ENCODE peak calls at places on chromosomes 16 and 17, in six cellular contexts. F, C, W, T, K and O are unnamed samples.
A peak's percentile ranks its signal among the peaks of the same experiment; 100 is the strongest.

GRCh38 chr16:90019543-90020259 is 445 bp upstream of the DBNDD1 start:
- DNase-seq in C (peak; percentile 81), K (peak; percentile 89), T (no peak), W (peak; percentile 85), F (peak; percentile 70), O (peak; percentile 62)

GRCh38 chr17:74446551-74447500 is 14.9 kb downstream of the GPRC5C start:
- DNase-seq in W (no peak), F (no peak), T (no peak), C (no peak), K (no peak), O (no peak)

GRCh38 chr17:79581306-79581932 is 29.4 kb downstream of the RBFOX3 start:
- DNase-seq in T (no peak), K (no peak), C (no peak), F (no peak), W (no peak), O (no peak)

GRCh38 chr16:89923640-89924297 is 627 bp downstream of the TUBB3 start:
- DNase-seq in K (no peak), C (peak; percentile 41), F (peak; percentile 65), W (peak; percentile 81), T (no peak), O (peak; percentile 59)

GRCh38 chr17:61261001-61261587 is 138.5 kb upstream of the TBX2 start:
- DNase-seq in K (no peak), T (no peak), F (no peak), W (no peak), C (no peak), O (no peak)

GRCh38 chr16:9484901-9485300 is 393.5 kb downstream of the HAPSTR1 start:
- DNase-seq in C (no peak), K (no peak), W (no peak), T (no peak), F (no peak), O (no peak)

GRCh38 chr16:69476920-69477418 is 52.5 kb downstream of the CYB5B start:
- DNase-seq in F (no peak), T (peak; percentile 66), C (peak; percentile 98), W (no peak), K (peak; percentile 97), O (no peak)

GRCh38 chr17:21525464-21526130 is 149.4 kb downstream of the KCNJ12 start:
- DNase-seq in W (peak; percentile 10), K (no peak), F (no peak), T (no peak), C (no peak), O (no peak)

GRCh38 chr17:41456206-41456605 is 11.0 kb downstream of the KRT32 start:
- DNase-seq in K (no peak), W (peak; percentile 49), T (no peak), C (no peak), F (peak; percentile 61), O (no peak)

GRCh38 chr16:65510850-65511249 is 389.0 kb upstream of the CDH11 start:
- DNase-seq in T (no peak), K (peak; percentile 64), W (no peak), C (peak; percentile 93), F (no peak), O (no peak)

GRCh38 chr17:7043544-7044268 is at the start of gene SLC16A11:
- DNase-seq in W (peak; percentile 75), K (peak; percentile 21), T (no peak), C (no peak), F (no peak), O (no peak)

GRCh38 chr16:3173892-3174617 is 13.9 kb upstream of the OR1F1 start:
- DNase-seq in K (no peak), C (peak; percentile 43), F (peak; percentile 96), W (peak; percentile 95), T (no peak), O (no peak)

GRCh38 chr16:72569677-72570076 is 397.7 kb upstream of the PMFBP1 start:
- DNase-seq in C (no peak), K (no peak), W (no peak), T (no peak), F (no peak), O (no peak)

GRCh38 chr17:78316867-78317816 is 42.7 kb downstream of the SOCS3 start:
- DNase-seq in K (peak; percentile 71), F (peak; percentile 94), T (no peak), C (peak; percentile 86), W (peak; percentile 77), O (no peak)

GRCh38 chr16:89749637-89750036 is 28.3 kb downstream of the ZNF276 start:
- DNase-seq in K (no peak), F (no peak), T (no peak), W (no peak), C (no peak), O (no peak)

GRCh38 chr16:8575399-8575798 is 14.9 kb downstream of the TMEM114 start:
- DNase-seq in C (no peak), F (no peak), K (no peak), T (no peak), W (no peak), O (no peak)

GRCh38 chr17:45016823-45017222 is 34.6 kb downstream of the DCAKD start:
- DNase-seq in T (no peak), K (no peak), F (peak; percentile 81), C (no peak), W (no peak), O (no peak)

GRCh38 chr16:83402160-83402794 is 405.5 kb upstream of the HSBP1 start:
- DNase-seq in T (no peak), W (peak; percentile 49), C (no peak), K (peak; percentile 45), F (no peak), O (no peak)

GRCh38 chr17:78075011-78075410 is 53.5 kb downstream of the TMC6 start:
- DNase-seq in F (no peak), T (no peak), W (no peak), C (no peak), K (no peak), O (no peak)

GRCh38 chr16:57624806-57625500 is 3.5 kb upstream of the ADGRG1 start:
- DNase-seq in W (no peak), T (no peak), C (no peak), F (no peak), K (no peak), O (no peak)

GRCh38 chr16:73011926-73012325 is 36.0 kb downstream of the ZFHX3 start:
- DNase-seq in W (no peak), F (peak; percentile 49), C (no peak), T (no peak), K (no peak), O (no peak)

GRCh38 chr17:37050905-37051304 is 102.2 kb downstream of the AATF start:
- DNase-seq in K (peak; percentile 17), T (no peak), F (no peak), W (no peak), C (no peak), O (no peak)

GRCh38 chr17:68431661-68432071 is 25.6 kb downstream of the WIPI1 start:
- DNase-seq in K (peak; percentile 23), C (peak; percentile 43), W (peak; percentile 57), F (peak; percentile 45), T (no peak), O (no peak)

GRCh38 chr16:53864819-53865491 is 161.0 kb downstream of the FTO start:
- DNase-seq in T (no peak), K (peak; percentile 24), F (no peak), C (peak; percentile 29), W (no peak), O (no peak)

GRCh38 chr16:49097964-49098363 is 183.7 kb downstream of the CBLN1 start:
- DNase-seq in T (no peak), F (no peak), K (no peak), W (no peak), C (no peak), O (no peak)
- H3K27ac ChIP-seq in T (no peak overlapping the region), F (no peak overlapping the region), K (no peak overlapping the region), W (no peak overlapping the region), C (no peak overlapping the region), O (no peak overlapping the region)

GRCh38 chr16:88391497-88391850 is 8.7 kb downstream of the ZNF469 start:
- DNase-seq in C (no peak), T (no peak), K (no peak), F (no peak), W (no peak), O (no peak)
- H3K14ac ChIP-seq in C (no peak overlapping the region), T (no peak overlapping the region), K (no peak overlapping the region), F (no peak overlapping the region), W (no peak overlapping the region), O (no peak overlapping the region)

GRCh38 chr17:8392674-8393469 is 4.8 kb downstream of the RNF222 start:
- DNase-seq in K (no peak), W (no peak), T (no peak), F (no peak), C (no peak), O (no peak)

GRCh38 chr17:8391711-8392110 is 5.9 kb downstream of the RNF222 start:
- DNase-seq in K (peak; percentile 11), F (peak; percentile 58), C (no peak), W (no peak), T (no peak), O (no peak)

GRCh38 chr17:8393470-8394231 is 4.0 kb downstream of the RNF222 start:
- DNase-seq in F (no peak), C (no peak), T (peak; percentile 94), K (peak; percentile 21), W (no peak), O (no peak)

GRCh38 chr17:8387914-8388651 is 5.1 kb upstream of the RPL26 start:
- DNase-seq in W (no peak), T (no peak), F (no peak), C (no peak), K (no peak), O (no peak)

DNA sequence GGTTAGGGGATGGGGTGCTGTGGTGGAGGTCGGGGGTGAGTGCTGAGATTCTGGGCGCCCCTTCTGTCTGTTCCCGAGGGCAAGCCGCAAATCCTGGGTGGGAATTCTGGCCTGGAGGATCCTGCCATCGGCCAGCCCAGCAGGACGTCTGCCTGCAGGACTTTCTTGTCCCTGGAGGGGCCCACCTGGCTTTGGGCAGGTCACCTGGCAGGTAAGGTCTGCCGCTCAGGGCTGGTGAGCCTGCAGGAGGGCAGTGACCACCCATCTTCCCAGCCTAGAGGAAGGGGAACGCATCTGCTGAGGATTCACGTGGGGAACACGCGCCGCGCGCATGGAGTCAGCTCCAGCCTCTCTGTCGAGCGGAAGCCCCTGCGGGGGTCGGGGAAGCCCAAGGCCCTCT is 5.4 kb downstream of the RNF222 start:
- DNase-seq in K (no peak), W (no peak), C (no peak), T (no peak), F (no peak), O (no peak)
- H3K27ac ChIP-seq in K (no peak overlapping the region), W (no peak overlapping the region), C (no peak overlapping the region), T (no peak overlapping the region), F (no peak overlapping the region), O (no peak overlapping the region)

DNA sequence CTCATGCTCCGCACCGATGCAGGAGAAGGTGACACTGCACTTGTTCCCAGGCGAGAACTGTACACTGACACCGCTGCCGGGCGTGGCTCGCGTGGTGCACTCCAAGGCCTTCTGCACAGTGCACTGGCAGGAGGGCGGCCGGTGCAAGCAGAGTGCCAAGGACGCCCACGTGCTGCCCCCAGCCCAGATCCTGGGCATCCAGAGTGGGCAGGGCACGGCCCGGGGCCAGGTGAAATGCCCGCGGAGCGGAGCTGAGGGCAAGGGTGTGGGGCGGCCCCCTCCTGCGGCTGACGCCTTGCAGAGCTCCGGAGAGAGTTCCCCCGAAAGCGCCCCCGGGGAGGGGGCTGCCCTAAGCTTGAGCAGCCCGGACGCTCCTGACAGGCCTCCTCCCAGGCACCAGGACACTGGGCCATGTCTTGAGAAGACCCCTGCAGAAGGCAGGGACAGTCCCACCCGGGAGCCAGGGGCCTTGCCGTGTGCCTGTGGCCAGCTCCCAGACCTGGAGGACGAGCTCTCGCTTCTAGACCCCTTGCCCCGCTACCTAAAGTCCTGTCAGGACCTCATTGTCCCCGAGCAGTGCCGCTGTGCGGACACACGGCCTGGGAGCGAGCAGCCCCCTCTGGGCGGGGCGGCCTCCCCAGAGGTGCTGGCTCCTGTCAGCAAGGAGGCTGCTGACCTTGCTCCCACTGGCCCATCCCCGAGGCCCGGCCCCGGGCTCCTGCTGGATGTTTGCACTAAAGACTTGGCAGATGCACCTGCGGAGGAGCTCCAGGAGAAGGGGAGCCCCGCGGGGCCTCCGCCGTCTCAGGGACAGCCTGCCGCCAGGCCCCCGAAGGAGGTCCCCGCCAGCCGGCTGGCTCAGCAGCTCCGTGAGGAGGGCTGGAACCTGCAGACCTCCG is 21.9 kb upstream of the JPT2 start:
- DNase-seq in C (no peak), T (no peak), F (no peak), W (no peak), K (no peak), O (no peak)
- H3K14ac ChIP-seq in C (no peak overlapping the region), T (no peak overlapping the region), F (no peak overlapping the region), W (no peak overlapping the region), K (no peak overlapping the region), O (no peak overlapping the region)